ENCODE peak calls at places on chromosomes 3 and 15, in ten cellular contexts. N is MM.1S, J is astrocyte, O is right cardiac atrium, A is cardiac muscle cell, K is H9, G is GM23338, R is colonic mucosa, U is fibroblast of lung, Q is tibial nerve. E is an unnamed sample. For H3K4me1, the result is how much of the 10 kb centered on the place peaks cover.

GRCh38 chr15:27844018-27844666 is 255.0 kb downstream of the OCA2 start:
- DNase-seq in R (no peak), U (peak), J (peak), Q (no peak), K (no peak), G (no peak), A (no peak), O (no peak), N (no peak), E (no peak)

GRCh38 chr15:25739687-25740121 is 123.4 kb downstream of the ATP10A start:
- DNase-seq in O (peak), A (peak), G (peak), K (peak), R (no peak), Q (no peak), J (peak), N (peak), U (peak), E (no peak)

GRCh38 chr15:81751321-81751720 is 294.5 kb downstream of the MEX3B start:
- DNase-seq in O (no peak), R (no peak), J (no peak), G (peak), K (no peak), N (no peak), Q (no peak), A (no peak), U (no peak), E (no peak)

GRCh38 chr3:141764946-141765345 is 1.7 kb downstream of the GRK7 start:
- DNase-seq in Q (no peak), J (no peak), K (no peak), G (no peak), R (no peak), U (peak), A (no peak), O (no peak), N (no peak), E (no peak)

GRCh38 chr3:120092444-120092843 is 1.8 kb downstream of the GSK3B start:
- DNase-seq in A (no peak), U (no peak), K (no peak), N (no peak), G (no peak), O (no peak), J (no peak), Q (no peak), R (no peak), E (no peak)

GRCh38 chr3:30539214-30539613 is 67.2 kb upstream of the TGFBR2 start:
- DNase-seq in N (no peak), Q (no peak), K (no peak), R (no peak), U (no peak), G (no peak), O (no peak), J (peak), A (no peak), E (no peak)

GRCh38 chr3:21654662-21655061 is 96.3 kb downstream of the ZNF385D start:
- DNase-seq in A (no peak), Q (no peak), J (peak), U (peak), O (no peak), N (no peak), K (no peak), R (no peak), G (no peak), E (no peak)

GRCh38 chr3:79937567-79937966 is 169.8 kb upstream of the ROBO1 start:
- DNase-seq in G (peak), A (no peak), N (no peak), O (no peak), U (no peak), J (peak), Q (no peak), K (no peak), R (no peak), E (no peak)

GRCh38 chr3:161854232-161854771 is 357.7 kb downstream of the OTOL1 start:
- DNase-seq in R (peak), U (peak), K (peak), O (no peak), G (peak), Q (no peak), J (peak), N (peak), A (peak), E (no peak)

GRCh38 chr3:129398803-129399144 is 29.7 kb downstream of the EFCAB12 start:
- DNase-seq in A (peak), J (peak), K (no peak), O (no peak), R (peak), N (no peak), U (peak), G (peak), Q (no peak), E (no peak)

GRCh38 chr15:85474700-85475316 is 94.4 kb downstream of the AKAP13 start:
- DNase-seq in O (no peak), G (no peak), A (no peak), Q (no peak), N (peak), J (no peak), U (no peak), R (no peak), K (no peak), E (no peak)
- H3K4me1 ChIP-seq in O (under half), G (under half), A (under half), Q (under half), N (under half), J (under half), U (under half), R (under half), K (under half), E (under half)

GRCh38 chr3:111862974-111863373 is 3.9 kb downstream of the PHLDB2 start:
- DNase-seq in O (no peak), A (no peak), R (no peak), J (no peak), Q (no peak), K (no peak), N (no peak), G (no peak), U (no peak), E (no peak)

GRCh38 chr3:111867889-111868426 is 8.9 kb downstream of the PHLDB2 start:
- DNase-seq in N (no peak), A (no peak), Q (no peak), O (no peak), J (no peak), K (no peak), U (no peak), G (no peak), R (no peak), E (no peak)

GRCh38 chr3:111862415-111862814 is 3.4 kb downstream of the PHLDB2 start:
- DNase-seq in Q (no peak), K (no peak), G (no peak), A (no peak), O (no peak), J (no peak), N (no peak), U (no peak), R (no peak), E (no peak)

GRCh38 chr3:111863942-111864341 is 4.9 kb downstream of the PHLDB2 start:
- DNase-seq in R (no peak), G (no peak), O (no peak), U (no peak), A (peak), N (no peak), J (peak), Q (no peak), K (no peak), E (no peak)

GRCh38 chr3:111864821-111865656 is 6.0 kb downstream of the PHLDB2 start:
- DNase-seq in Q (no peak), O (peak), G (no peak), N (no peak), U (peak), A (peak), K (no peak), R (no peak), J (peak), E (no peak)
- H3K4me1 ChIP-seq in Q (half or more), O (under half), G (half or more), N (under half), U (under half), A (under half), K (under half), R (under half), J (half or more), E (half or more)

GRCh38 chr3:18890459-18890858 is 257.9 kb upstream of the KCNH8 start:
- DNase-seq in R (no peak), N (no peak), G (no peak), U (no peak), O (no peak), A (no peak), Q (no peak), K (no peak), J (no peak), E (no peak)

GRCh38 chr3:18888370-18888769 is 259.9 kb upstream of the KCNH8 start:
- DNase-seq in G (no peak), Q (no peak), K (no peak), J (no peak), R (no peak), N (no peak), O (no peak), A (no peak), U (no peak), E (no peak)

GRCh38 chr3:18891641-18892040 is 256.7 kb upstream of the KCNH8 start:
- DNase-seq in J (no peak), A (no peak), G (no peak), R (no peak), Q (no peak), K (no peak), U (no peak), N (no peak), O (no peak), E (no peak)
- H3K4me1 ChIP-seq in J (under half), A (under half), G (under half), R (under half), Q (under half), K (under half), U (under half), N (under half), O (under half), E (under half)

DNA sequence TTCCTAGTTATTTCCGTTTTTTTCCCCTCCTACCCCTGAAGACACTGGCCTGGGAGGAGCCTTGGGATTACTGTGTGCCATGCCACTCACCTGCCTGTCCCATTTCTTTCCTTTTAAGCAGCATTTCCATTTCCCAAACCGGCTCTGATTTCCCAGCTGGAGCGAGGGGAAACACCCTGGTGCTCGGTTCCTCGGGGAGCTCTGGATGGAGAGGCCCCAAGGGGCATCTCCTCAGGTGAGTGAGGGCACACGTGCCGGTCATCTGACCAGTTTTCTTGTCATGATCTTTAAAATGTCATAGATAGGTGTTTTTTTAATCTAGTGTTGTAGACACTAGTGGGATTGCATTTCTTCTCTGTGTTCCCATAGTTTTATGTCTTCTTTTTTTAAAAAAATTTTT is 2.7 kb downstream of the ZNF662 start:
- DNase-seq in K (no peak), G (no peak), O (no peak), U (no peak), Q (no peak), N (no peak), R (no peak), J (no peak), A (no peak), E (no peak)
- H3K4me1 ChIP-seq in K (under half), G (under half), O (under half), U (under half), Q (under half), N (under half), R (under half), J (under half), A (under half), E (under half)

DNA sequence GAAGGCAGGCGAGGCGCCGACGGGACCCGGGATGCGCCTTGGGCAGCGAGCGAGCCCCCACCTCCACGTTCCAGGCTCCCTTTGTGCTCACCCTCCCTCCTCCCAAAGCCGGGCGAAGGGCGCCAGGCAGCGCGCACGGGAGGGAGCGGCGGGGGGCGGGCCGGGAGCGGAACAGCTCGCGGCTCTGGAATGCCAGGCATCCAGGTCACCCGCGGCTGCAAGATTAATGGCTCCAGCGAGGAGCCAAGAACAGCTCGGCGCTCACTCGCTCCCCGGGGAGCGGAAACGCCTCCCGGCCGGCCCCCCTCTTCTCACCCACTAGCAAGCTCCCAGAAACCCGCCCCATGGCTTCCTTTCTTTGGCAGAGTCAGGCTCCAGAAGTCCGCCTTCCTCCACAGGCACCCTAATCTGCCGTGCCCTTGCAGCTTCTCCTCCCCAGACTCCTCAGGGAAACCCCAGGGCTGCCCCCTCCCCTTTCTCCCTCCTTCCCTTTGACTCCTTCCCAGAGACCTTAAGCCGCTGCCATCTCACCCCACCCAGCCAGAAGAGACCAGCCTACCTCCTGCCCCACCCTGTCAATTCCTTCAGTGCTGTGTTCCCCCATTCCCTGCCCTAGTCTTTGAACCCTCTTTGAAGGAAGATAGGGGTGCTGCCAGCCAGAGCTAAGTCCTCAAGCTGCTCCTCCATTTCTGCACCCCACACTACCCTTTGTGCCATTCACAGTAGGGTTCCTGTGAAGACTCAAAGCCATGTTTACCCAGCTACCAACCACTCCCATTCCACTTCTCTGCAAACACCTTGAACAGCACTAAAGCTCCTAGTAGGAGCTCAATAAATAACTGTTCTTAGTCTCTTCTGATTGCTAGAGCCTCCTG is 9.9 kb downstream of the AMOTL2 start:
- DNase-seq in U (peak), A (peak), J (peak), K (peak), R (peak), Q (peak), G (peak), N (no peak), O (peak), E (peak)
- H3K4me1 ChIP-seq in U (half or more), A (under half), J (half or more), K (under half), R (under half), Q (half or more), G (under half), N (under half), O (half or more), E (half or more)

DNA sequence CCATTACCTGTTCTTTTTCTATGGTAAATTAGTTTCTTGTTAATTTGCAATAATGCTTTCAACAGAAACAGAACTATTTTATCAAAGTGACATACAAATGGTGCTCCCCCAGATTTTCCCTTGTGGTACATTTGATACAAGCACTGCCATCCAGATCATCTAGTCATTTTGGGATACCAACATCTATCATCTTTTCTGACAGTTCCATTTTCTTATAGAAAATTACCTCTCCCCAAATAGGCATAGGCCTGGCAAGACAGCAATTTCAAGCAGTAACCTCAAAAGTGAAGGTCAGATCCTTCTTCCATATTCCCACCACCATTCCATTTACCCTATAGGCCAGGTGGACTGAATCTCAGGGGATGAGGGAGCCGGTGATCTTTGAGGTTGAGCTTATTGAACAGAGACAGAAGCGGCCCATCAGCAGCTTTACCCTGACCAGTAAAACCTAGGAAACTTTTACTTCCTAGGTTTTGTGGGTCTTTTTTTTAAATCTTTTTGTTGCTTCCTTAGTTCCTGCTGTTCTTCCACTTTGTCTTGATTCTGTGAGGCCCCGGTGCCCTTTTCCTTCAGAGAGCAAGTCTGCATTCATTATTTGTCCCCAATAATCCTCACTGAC is 3.1 kb upstream of the PLD1 start:
- DNase-seq in K (no peak), O (no peak), U (no peak), A (no peak), N (no peak), Q (no peak), G (no peak), R (no peak), J (no peak), E (no peak)
- H3K4me1 ChIP-seq in K (under half), O (under half), U (under half), A (under half), N (under half), Q (under half), G (under half), R (under half), J (under half), E (under half)

DNA sequence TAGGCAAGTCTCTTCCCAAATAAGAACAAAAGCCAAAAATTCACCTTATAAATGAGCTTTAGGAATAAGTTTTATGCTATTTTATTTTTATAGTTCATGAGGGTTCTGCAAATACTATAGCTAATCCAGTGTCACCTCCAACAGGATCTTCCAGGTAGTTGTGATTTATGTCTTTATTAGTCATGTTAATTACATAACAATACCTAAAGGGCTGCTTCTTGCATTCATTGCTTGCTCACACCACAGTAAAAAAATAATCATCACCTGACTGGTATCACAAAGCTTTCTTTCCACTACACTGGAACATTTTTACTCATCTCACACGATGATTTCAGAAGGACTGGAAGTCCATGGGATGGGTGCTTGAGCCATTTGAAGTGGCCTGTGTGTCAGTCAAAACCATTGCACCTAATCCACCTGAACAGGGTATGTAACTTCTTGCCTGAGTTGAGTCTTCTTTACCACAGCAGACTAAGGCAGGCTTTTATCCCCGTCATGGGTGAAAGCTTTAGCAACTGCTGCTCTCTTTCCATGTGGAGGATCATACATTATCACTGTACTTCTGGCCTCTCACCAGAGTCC is 382.7 kb upstream of the THBS1 start:
- DNase-seq in N (no peak), K (no peak), U (no peak), A (no peak), G (no peak), O (no peak), J (no peak), Q (no peak), R (no peak), E (no peak)
- H3K4me1 ChIP-seq in N (under half), K (under half), U (under half), A (under half), G (under half), O (under half), J (under half), Q (under half), R (under half), E (under half)

GRCh38 chr15:31352283-31352880 is 25.7 kb downstream of the KLF13 start:
- DNase-seq in J (no peak), U (no peak), N (peak), O (peak), A (peak), R (no peak), G (no peak), Q (no peak), K (no peak), E (no peak)

GRCh38 chr15:31347067-31347975 is 20.7 kb downstream of the KLF13 start:
- DNase-seq in Q (no peak), R (no peak), U (no peak), O (no peak), G (no peak), A (no peak), J (no peak), K (no peak), N (no peak), E (no peak)

GRCh38 chr15:31347981-31348803 is 21.6 kb downstream of the KLF13 start:
- DNase-seq in G (no peak), Q (no peak), J (no peak), U (no peak), A (no peak), O (no peak), K (no peak), N (no peak), R (no peak), E (no peak)

GRCh38 chr15:31350771-31351170 is 24.1 kb downstream of the KLF13 start:
- DNase-seq in R (no peak), O (no peak), N (peak), A (no peak), U (no peak), G (no peak), J (no peak), K (no peak), Q (no peak), E (no peak)

DNA sequence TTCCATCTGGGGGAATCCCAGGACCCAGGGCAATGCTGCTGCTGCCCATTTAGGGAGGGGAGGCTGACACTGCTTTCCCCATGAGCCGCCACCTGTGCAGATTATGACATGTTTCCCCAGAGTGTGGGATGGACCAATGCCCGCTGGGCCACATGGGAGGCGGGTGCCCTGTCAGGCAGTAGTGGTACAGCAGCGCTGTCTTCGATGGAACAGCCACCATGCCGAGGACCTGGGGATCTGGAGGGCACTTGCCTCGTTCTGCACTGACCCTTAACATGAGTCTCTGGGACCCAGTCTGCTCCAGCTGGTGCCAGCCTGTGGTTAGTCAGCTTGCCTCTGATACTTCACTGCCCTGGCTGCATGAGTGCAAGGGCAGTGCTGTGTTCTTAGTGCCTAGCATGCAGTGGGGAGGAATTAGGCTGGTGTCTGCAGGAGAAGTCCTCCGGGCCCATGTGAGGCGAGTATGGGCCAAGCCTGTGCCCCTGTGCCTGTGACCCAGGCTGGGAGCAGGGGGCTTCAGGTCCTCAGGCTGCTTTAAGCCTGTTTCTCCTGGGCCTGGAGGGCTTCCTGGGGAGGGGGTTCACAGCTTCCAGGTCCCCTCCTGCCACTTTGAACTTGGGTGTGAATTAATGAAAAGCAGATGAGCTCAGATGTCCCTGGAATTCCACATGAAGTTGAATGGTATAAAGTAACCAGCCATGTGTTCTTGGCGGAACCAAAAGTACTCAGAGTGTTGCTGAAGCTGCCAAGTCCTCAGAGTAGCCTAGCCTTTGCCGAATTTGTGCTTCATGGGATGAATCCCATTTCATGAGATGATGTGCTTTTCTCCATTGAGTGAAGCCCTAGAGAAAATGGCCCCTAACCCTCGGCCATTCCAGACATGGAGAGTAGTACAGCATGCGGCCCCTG is 22.9 kb downstream of the KLF13 start:
- DNase-seq in Q (no peak), A (no peak), O (no peak), K (no peak), R (no peak), J (no peak), G (no peak), U (no peak), N (peak), E (no peak)
- H3K4me1 ChIP-seq in Q (half or more), A (under half), O (half or more), K (under half), R (under half), J (under half), G (under half), U (under half), N (half or more), E (half or more)

E was measured in thoracic aorta.